ENCODE peak calls at places on chromosome 14, in six cellular contexts. O is GM12878, K is K562, B is HCT116, G is HepG2, M is NT2/D1. C is an unnamed sample.
A peak's percentile ranks its signal among the peaks of the same experiment; 100 is the strongest.

GRCh38 chr14:93733231-93733630 is 55.1 kb downstream of the PRIMA1 start:
- DNase-seq in O (no peak), K (no peak), M (no peak), G (no peak), B (no peak), C (no peak)

GRCh38 chr14:81464253-81465001 is 64.3 kb upstream of the STON2 start:
- DNase-seq in O (peak; percentile 64), G (peak; percentile 53), B (peak; percentile 40), M (peak; percentile 43), K (peak; percentile 44), C (peak; percentile 9)

GRCh38 chr14:94923771-94924170 is 153.9 kb upstream of the GSC start:
- DNase-seq in G (no peak), M (no peak), K (no peak), O (no peak), B (no peak), C (no peak)

GRCh38 chr14:69592923-69593677 is 18.3 kb upstream of the SUSD6 start:
- DNase-seq in O (no peak), G (no peak), M (no peak), B (no peak), K (no peak), C (no peak)

GRCh38 chr14:79443602-79444001 is 767.7 kb downstream of the DIO2 start:
- DNase-seq in O (no peak), K (no peak), M (no peak), G (no peak), B (no peak), C (no peak)

GRCh38 chr14:68283378-68284123 is 464.0 kb downstream of the RAD51B start:
- DNase-seq in O (peak; percentile 95), M (no peak), B (no peak), K (no peak), G (no peak), C (no peak)

GRCh38 chr14:41285193-41285748 is 321.4 kb upstream of the LRFN5 start:
- DNase-seq in B (no peak), M (peak; percentile 2), G (peak; percentile 40), K (no peak), O (no peak), C (peak; percentile 50)

GRCh38 chr14:30988509-30988908 is 36.9 kb upstream of the AP4S1 start:
- DNase-seq in K (no peak), G (peak; percentile 49), O (no peak), B (no peak), M (no peak), C (no peak)

GRCh38 chr14:103629503-103630121 is 601 bp downstream of the KLC1 start:
- DNase-seq in K (no peak), B (no peak), O (no peak), M (no peak), G (no peak), C (peak; percentile 80)

GRCh38 chr14:96944297-96944696 is 147.1 kb downstream of the VRK1 start:
- DNase-seq in M (no peak), B (no peak), G (no peak), O (no peak), K (no peak), C (no peak)

GRCh38 chr14:50399251-50400032 is 2.8 kb upstream of the CDKL1 start:
- DNase-seq in B (peak; percentile 4), M (no peak), G (no peak), O (no peak), K (no peak), C (no peak)

GRCh38 chr14:103231376-103232019 is 102.5 kb upstream of the EIF5 start:
- DNase-seq in M (no peak), K (no peak), B (no peak), O (no peak), G (no peak), C (no peak)

GRCh38 chr14:99420711-99421110 is 59.9 kb downstream of the SETD3 start:
- DNase-seq in K (peak; percentile 12), B (no peak), M (no peak), O (no peak), G (no peak), C (no peak)

GRCh38 chr14:70881549-70882174 is 25.6 kb upstream of the PCNX1 start:
- DNase-seq in K (no peak), B (no peak), G (no peak), O (peak; percentile 84), M (no peak), C (no peak)

GRCh38 chr14:22320353-22320733 is 268.7 kb downstream of the DAD1 start:
- DNase-seq in K (no peak), G (no peak), M (no peak), B (no peak), O (no peak), C (no peak)

GRCh38 chr14:22326001-22326400 is 263.0 kb downstream of the DAD1 start:
- DNase-seq in M (no peak), B (no peak), K (no peak), G (no peak), O (no peak), C (no peak)
- TF ChIP-seq ZNF274 in M (no peak), B (no peak), K (no peak), G (no peak), O (no peak), C (no peak)

DNA sequence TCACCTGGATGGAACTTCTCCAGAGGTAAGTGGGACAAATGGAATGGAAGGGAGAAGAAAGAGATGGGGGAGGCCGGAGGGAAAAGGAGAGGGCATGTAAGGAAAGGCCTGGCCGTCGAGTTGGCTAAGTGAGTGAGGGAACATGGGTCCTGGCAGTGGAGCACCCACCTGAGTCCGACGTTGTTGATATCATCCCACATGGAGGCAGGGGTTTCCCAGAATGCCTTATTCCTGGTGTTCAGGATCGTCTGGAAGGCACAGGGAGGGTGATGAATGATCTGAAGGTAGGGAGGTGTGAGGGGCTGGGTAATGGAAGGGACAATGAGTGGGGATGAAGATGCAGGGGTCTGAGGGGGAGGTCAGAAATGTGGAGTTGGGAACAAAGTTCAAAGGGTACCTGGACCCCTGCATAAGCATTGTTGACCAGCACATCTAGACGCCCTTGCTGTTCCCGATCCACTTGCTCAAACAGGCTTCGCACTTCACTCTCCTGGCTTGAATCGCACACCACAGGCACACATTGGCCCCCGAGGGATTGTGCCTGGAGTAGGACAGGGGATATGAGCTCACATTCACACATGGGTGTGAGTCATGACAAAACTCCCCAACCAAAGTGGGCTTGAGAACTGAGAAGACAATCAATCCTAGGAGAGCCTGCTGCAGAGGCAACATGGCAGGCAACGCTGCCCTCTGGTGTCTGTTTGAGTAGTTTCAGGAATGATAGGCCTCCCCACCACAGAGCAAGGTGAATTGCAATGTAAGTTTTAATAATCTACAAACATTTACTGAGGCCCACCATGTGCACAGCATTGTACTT is 3.0 kb downstream of the DHRS1 start:
- DNase-seq in G (peak; percentile 90), M (peak; percentile 28), B (no peak), O (peak; percentile 82), K (peak; percentile 63), C (peak; percentile 62)
- TF ChIP-seq ZNF274 in G (peak; percentile 67), M (no peak), B (no peak), O (no peak), K (no peak), C (no peak)

GRCh38 chr14:53458368-53458814 is 305.3 kb upstream of the DDHD1 start:
- DNase-seq in G (peak; percentile 96), B (peak; percentile 87), O (no peak), K (no peak), M (no peak), C (no peak)
- TF ChIP-seq ZNF274 in G (no peak), B (no peak), O (no peak), K (no peak), M (no peak), C (no peak)

GRCh38 chr14:52131640-52132320 is 62.9 kb upstream of the NID2 start:
- DNase-seq in M (peak; percentile 71), G (peak; percentile 80), B (peak; percentile 87), O (peak; percentile 4), K (peak; percentile 32), C (peak; percentile 62)

GRCh38 chr14:52125885-52126284 is 57.0 kb upstream of the NID2 start:
- DNase-seq in M (no peak), K (no peak), O (no peak), B (no peak), G (no peak), C (no peak)

GRCh38 chr14:52124791-52125661 is 56.2 kb upstream of the NID2 start:
- DNase-seq in K (no peak), B (no peak), M (peak; percentile 39), G (no peak), O (no peak), C (no peak)

DNA sequence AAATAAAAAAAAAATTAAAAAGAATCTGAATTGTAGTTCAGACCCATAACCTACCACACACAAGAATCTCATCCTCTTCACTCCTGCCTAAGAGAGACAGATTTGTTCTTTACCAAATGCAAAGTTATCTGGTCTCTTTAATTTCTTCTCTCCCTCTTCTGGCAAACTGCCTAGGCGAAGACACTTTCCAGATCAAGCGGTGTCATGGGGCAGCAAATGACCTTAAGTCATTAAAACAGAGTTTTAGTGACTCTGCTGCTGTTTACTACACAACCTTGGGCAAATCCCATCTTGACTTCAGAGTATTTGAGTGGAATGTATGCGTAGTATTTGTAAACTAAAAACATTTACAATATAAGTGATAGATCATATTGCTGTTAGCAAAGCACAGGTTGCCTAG is 60.9 kb upstream of the NID2 start:
- DNase-seq in B (no peak), G (no peak), M (no peak), K (no peak), O (no peak), C (no peak)
- TF ChIP-seq ZNF274 in B (no peak), G (no peak), M (no peak), K (no peak), O (no peak), C (no peak)

GRCh38 chr14:101495827-101496778 is 65.2 kb upstream of the DIO3 start:
- DNase-seq in M (peak; percentile 23), K (no peak), G (peak; percentile 9), O (no peak), B (no peak), C (peak; percentile 62)
- TF ChIP-seq ZNF274 in M (no peak), K (no peak), G (no peak), O (no peak), B (no peak), C (no peak)

GRCh38 chr14:84029246-84029645 is 1500.7 kb upstream of the FLRT2 start:
- DNase-seq in M (no peak), O (no peak), G (no peak), B (no peak), K (no peak), C (no peak)
- TF ChIP-seq ZNF274 in M (no peak), O (no peak), G (no peak), B (no peak), K (no peak), C (no peak)